ENCODE peak calls at places on chromosomes 12 and 14, in six cellular contexts. A, R, Z, U, F and V are unnamed samples.

GRCh38 chr12:23259558-23259957 is 634.6 kb downstream of the ETNK1 start:
- DNase-seq in R (no peak), Z (no peak), U (no peak), A (no peak), F (no peak), V (no peak)

GRCh38 chr14:43410631-43411030 is 1096.5 kb downstream of the FSCB start:
- DNase-seq in Z (no peak), F (no peak), R (no peak), A (no peak), U (no peak), V (no peak)

GRCh38 chr12:78167510-78167909 is 336.8 kb downstream of the NAV3 start:
- DNase-seq in Z (no peak), R (no peak), F (no peak), A (no peak), U (no peak), V (no peak)

GRCh38 chr12:131604146-131604844 is 106.6 kb upstream of the SFSWAP start:
- DNase-seq in Z (no peak), R (no peak), A (no peak), F (peak), U (no peak), V (no peak)

GRCh38 chr12:132465269-132466190 is 24.4 kb upstream of the FBRSL1 start:
- DNase-seq in U (no peak), Z (no peak), A (no peak), R (no peak), F (no peak), V (no peak)

GRCh38 chr14:65267856-65268255 is 144.7 kb upstream of the FUT8 start:
- DNase-seq in A (no peak), Z (no peak), R (no peak), U (no peak), F (no peak), V (no peak)

GRCh38 chr12:3604750-3605638 is 114.0 kb downstream of the PRMT8 start:
- DNase-seq in A (peak), U (peak), R (no peak), Z (no peak), F (no peak), V (no peak)

GRCh38 chr14:56379956-56380355 is 199.6 kb upstream of the TMEM260 start:
- DNase-seq in F (no peak), U (no peak), A (no peak), Z (no peak), R (no peak), V (no peak)

GRCh38 chr12:12282761-12283160 is 15.9 kb upstream of the LRP6 start:
- DNase-seq in Z (no peak), R (no peak), A (no peak), U (no peak), F (no peak), V (no peak)

GRCh38 chr12:112947314-112947713 is 9.0 kb downstream of the OAS3 start:
- DNase-seq in F (no peak), U (no peak), Z (no peak), R (no peak), A (no peak), V (no peak)

GRCh38 chr12:12441051-12441807 is 84.4 kb downstream of the BORCS5 start:
- DNase-seq in R (no peak), Z (no peak), F (no peak), A (no peak), U (no peak), V (no peak)

GRCh38 chr14:58833634-58834378 is 196.0 kb downstream of the DACT1 start:
- DNase-seq in A (no peak), R (no peak), U (no peak), Z (no peak), F (no peak), V (no peak)

GRCh38 chr14:69392481-69392880 is 5.6 kb downstream of the ERH start:
- DNase-seq in A (no peak), R (no peak), F (no peak), Z (no peak), U (no peak), V (peak)

GRCh38 chr12:6824962-6825381 is 3.2 kb upstream of the P3H3 start:
- DNase-seq in R (no peak), Z (no peak), A (peak), F (no peak), U (no peak), V (no peak)

GRCh38 chr12:24960222-24960855 is 11.4 kb upstream of the BCAT1 start:
- DNase-seq in U (peak), F (peak), Z (peak), A (peak), R (peak), V (peak)

GRCh38 chr14:81855007-81855406 is 321.4 kb upstream of the SEL1L start:
- DNase-seq in Z (no peak), R (no peak), A (no peak), U (no peak), F (no peak), V (no peak)

GRCh38 chr12:6089041-6089823 is 35.2 kb downstream of the VWF start:
- DNase-seq in A (no peak), R (peak), Z (peak), F (no peak), U (no peak), V (no peak)

GRCh38 chr12:2233034-2233433 is 180.2 kb downstream of the CACNA1C start:
- DNase-seq in A (no peak), U (no peak), R (no peak), F (no peak), Z (no peak), V (no peak)

GRCh38 chr12:121577443-121578180 is 3.2 kb downstream of the KDM2B start:
- DNase-seq in U (no peak), F (peak), R (no peak), Z (no peak), A (peak), V (no peak)

GRCh38 chr12:119011231-119011630 is 29.9 kb downstream of the SRRM4 start:
- DNase-seq in R (no peak), A (no peak), U (no peak), F (no peak), Z (no peak), V (no peak)

GRCh38 chr12:113462880-113463745 is 8.6 kb downstream of the LHX5 start:
- DNase-seq in Z (no peak), U (no peak), R (no peak), A (peak), F (no peak), V (no peak)

GRCh38 chr12:85679296-85679695 is 156.9 kb downstream of the RASSF9 start:
- DNase-seq in U (no peak), A (no peak), F (no peak), R (no peak), Z (no peak), V (no peak)

GRCh38 chr14:61192970-61193369 is 88.2 kb downstream of the TMEM30B start:
- DNase-seq in F (no peak), Z (no peak), U (no peak), A (no peak), R (no peak), V (no peak)

DNA sequence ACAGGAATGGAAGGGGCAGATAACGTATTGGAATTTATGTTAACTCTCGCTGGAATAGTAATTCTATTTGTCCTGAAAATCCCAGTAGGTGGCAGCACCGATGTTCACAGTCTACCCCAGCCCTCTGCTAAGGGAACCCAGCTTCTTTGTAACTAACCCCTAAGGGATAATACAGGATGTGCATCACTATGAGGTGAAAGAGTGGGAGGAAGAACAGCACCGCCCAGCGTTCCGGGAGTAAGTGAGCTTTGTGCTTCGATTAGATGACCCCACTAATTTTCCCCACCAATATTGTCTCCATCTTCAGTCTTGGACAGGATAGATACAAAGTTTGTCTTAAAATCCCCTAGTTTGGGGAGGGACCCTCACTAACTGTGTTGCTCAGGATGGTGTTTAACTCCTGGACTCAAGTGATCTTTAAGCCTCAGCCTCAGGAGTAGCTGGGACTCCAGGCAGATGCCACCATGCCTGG is 2.7 kb downstream of the SLC2A3 start:
- DNase-seq in A (peak), U (peak), Z (peak), F (peak), R (peak), V (peak)
- TF ChIP-seq ZNF274 in A (no peak), U (no peak), Z (no peak), F (no peak), R (no peak), V (no peak)

GRCh38 chr14:95313246-95313645 is 6.5 kb downstream of the CLMN start:
- DNase-seq in A (no peak), F (no peak), Z (no peak), R (no peak), U (no peak), V (no peak)

GRCh38 chr14:95315579-95315978 is 4.1 kb downstream of the CLMN start:
- DNase-seq in F (no peak), U (no peak), A (no peak), R (no peak), Z (no peak), V (no peak)

GRCh38 chr14:95314609-95315008 is 5.1 kb downstream of the CLMN start:
- DNase-seq in F (no peak), A (no peak), U (no peak), Z (no peak), R (no peak), V (peak)

GRCh38 chr14:95315156-95315555 is 4.6 kb downstream of the CLMN start:
- DNase-seq in F (no peak), U (no peak), Z (no peak), R (no peak), A (no peak), V (no peak)

DNA sequence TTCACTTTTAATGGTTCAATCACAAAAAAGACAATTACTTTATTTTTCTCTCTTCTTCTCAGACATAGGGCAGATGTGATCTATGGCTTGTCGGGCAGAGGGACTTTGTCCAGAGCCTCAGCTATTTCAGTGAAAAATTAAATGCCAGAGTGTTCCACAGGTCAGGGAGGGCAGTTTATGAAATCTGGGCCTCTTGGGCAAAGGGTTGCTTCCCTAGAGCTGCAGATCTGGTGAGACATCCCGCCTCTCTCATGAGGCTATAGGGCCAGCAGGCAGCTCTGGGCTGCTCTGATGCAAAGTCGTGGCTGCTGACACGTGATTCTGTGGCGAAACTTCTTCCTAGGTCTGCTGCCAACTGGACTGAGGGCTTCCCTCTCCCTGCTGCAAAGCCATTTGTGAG is 6.0 kb downstream of the CLMN start:
- DNase-seq in U (no peak), Z (peak), A (no peak), F (no peak), R (no peak), V (no peak)
- TF ChIP-seq ZNF274 in U (no peak), Z (no peak), A (no peak), F (no peak), R (no peak), V (no peak)

DNA sequence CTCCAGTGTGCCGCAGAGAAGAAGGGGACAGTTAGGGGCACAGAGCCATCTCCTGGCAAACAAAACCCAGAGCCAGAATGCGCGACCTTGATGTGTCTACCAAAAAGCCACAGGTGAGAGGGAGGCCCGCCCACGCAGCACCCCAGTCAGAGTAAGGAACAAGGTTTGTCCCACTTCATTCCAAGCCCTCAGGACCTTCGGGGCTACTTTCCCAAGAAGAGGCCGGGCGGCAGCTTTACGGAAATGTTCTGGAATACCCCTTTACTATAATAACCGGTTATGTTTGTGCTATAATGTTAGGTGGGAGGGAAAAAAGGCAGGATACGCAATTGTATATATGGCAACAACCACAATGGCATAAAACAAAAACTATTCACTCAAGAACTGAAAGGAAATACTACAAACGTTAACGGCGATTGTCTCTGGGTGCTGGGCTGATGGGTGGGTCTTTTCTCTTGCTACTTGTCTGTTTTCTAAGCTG is 12.3 kb downstream of the CCDC88C start:
- DNase-seq in F (no peak), R (no peak), A (no peak), Z (no peak), U (no peak), V (no peak)
- TF ChIP-seq ZNF274 in F (no peak), R (no peak), A (no peak), Z (no peak), U (no peak), V (no peak)

GRCh38 chr12:53051058-53051880 is 1.4 kb downstream of the TNS2 start:
- DNase-seq in U (no peak), F (peak), A (no peak), R (no peak), Z (peak), V (no peak)
- TF ChIP-seq ZNF274 in U (no peak), F (no peak), A (no peak), R (no peak), Z (no peak), V (no peak)

GRCh38 chr12:58764100-58764953 is 156.0 kb downstream of the LRIG3 start:
- DNase-seq in R (no peak), Z (peak), A (no peak), F (no peak), U (no peak), V (no peak)
- TF ChIP-seq ZNF274 in R (no peak), Z (no peak), A (no peak), F (no peak), U (no peak), V (no peak)

GRCh38 chr14:52267501-52268190 is at the start of gene PTGDR:
- DNase-seq in R (no peak), Z (no peak), A (peak), F (no peak), U (no peak), V (no peak)
- TF ChIP-seq ZNF274 in R (no peak), Z (no peak), A (no peak), F (no peak), U (no peak), V (no peak)

GRCh38 chr14:94640721-94641631 is 28.8 kb downstream of the SERPINA3 start:
- DNase-seq in Z (no peak), U (no peak), R (peak), F (no peak), A (no peak), V (no peak)
- TF ChIP-seq ZNF274 in Z (no peak), U (no peak), R (no peak), F (no peak), A (no peak), V (no peak)

GRCh38 chr14:23055621-23056256 is 1.6 kb downstream of the CDH24 start:
- DNase-seq in R (no peak), U (no peak), F (no peak), A (no peak), Z (no peak), V (no peak)
- TF ChIP-seq ZNF274 in R (no peak), U (no peak), F (no peak), A (no peak), Z (peak), V (no peak)